ENCODE peak calls at places on chromosomes 13 and 19, in nine cellular contexts. Q is GM10248, B is mesothelial cell of epicardium, M is heart left ventricle, Z is uterus, G is colonic mucosa, K is progenitor cell of endocrine pancreas, S is brain microvascular endothelial cell, V is Calu3. X is an unnamed sample.

GRCh38 chr13:75643182-75643581 is 7.1 kb downstream of the LMO7 start:
- DNase-seq in B (no peak), Z (no peak), G (no peak), M (no peak), V (no peak), S (no peak), Q (no peak), K (no peak), X (no peak)

GRCh38 chr19:30003862-30004261 is 61.8 kb downstream of the URI1 start:
- DNase-seq in Z (no peak), V (no peak), G (no peak), M (no peak), Q (no peak), K (no peak), B (no peak), S (no peak), X (no peak)

GRCh38 chr13:99436686-99437416 is 64.4 kb upstream of the TM9SF2 start:
- DNase-seq in K (peak), S (peak), V (peak), M (peak), G (peak), Z (peak), B (peak), Q (peak), X (peak)

GRCh38 chr13:106161186-106161585 is 374.3 kb downstream of the EFNB2 start:
- DNase-seq in S (no peak), Q (no peak), B (no peak), V (no peak), G (no peak), K (no peak), M (no peak), Z (no peak), X (no peak)

GRCh38 chr13:73056054-73056962 is 2.5 kb upstream of the KLF5 start:
- DNase-seq in Z (no peak), S (peak), K (no peak), Q (no peak), B (no peak), M (no peak), G (no peak), V (no peak), X (no peak)

GRCh38 chr19:2491130-2491801 is 15.3 kb downstream of the GADD45B start:
- DNase-seq in B (no peak), S (peak), Q (no peak), V (peak), Z (peak), M (no peak), K (no peak), G (peak), X (peak)

GRCh38 chr13:27783111-27783510 is 9.2 kb upstream of the GSX1 start:
- DNase-seq in Q (no peak), M (no peak), B (no peak), Z (no peak), K (no peak), S (no peak), V (no peak), G (no peak), X (no peak)

GRCh38 chr13:114147803-114148520 is 15.5 kb upstream of the RASA3 start:
- DNase-seq in K (no peak), Q (no peak), Z (no peak), G (no peak), V (no peak), M (peak), B (no peak), S (no peak), X (no peak)

GRCh38 chr19:40494191-40494838 is 27.5 kb downstream of the SPTBN4 start:
- DNase-seq in V (no peak), Z (no peak), S (no peak), K (no peak), M (no peak), B (no peak), Q (no peak), G (no peak), X (no peak)

GRCh38 chr19:33302974-33303790 is 848 bp upstream of the CEBPA start:
- DNase-seq in Q (no peak), G (no peak), B (no peak), Z (peak), V (peak), S (peak), M (peak), K (peak), X (peak)

GRCh38 chr19:52991021-52991420 is 22.7 kb upstream of the ERVV-1 start:
- DNase-seq in Q (no peak), G (no peak), M (no peak), Z (no peak), S (peak), B (no peak), K (no peak), V (no peak), X (no peak)

GRCh38 chr13:43963726-43964125 is 84.0 kb downstream of the LACC1 start:
- DNase-seq in Q (no peak), G (no peak), K (no peak), B (no peak), Z (no peak), S (no peak), V (no peak), M (no peak), X (no peak)

GRCh38 chr19:15466851-15467733 is 2.7 kb upstream of the RASAL3 start:
- DNase-seq in G (no peak), S (peak), Q (no peak), K (no peak), M (no peak), V (no peak), Z (no peak), B (no peak), X (no peak)

GRCh38 chr13:67518785-67519184 is 288.6 kb upstream of the PCDH9 start:
- DNase-seq in B (no peak), M (no peak), S (no peak), Q (no peak), G (no peak), Z (no peak), V (no peak), K (no peak), X (no peak)

GRCh38 chr19:42441047-42441440 is 1.7 kb downstream of the CXCL17 start:
- DNase-seq in B (no peak), V (peak), M (no peak), S (no peak), Z (no peak), G (no peak), K (no peak), Q (no peak), X (no peak)

GRCh38 chr13:67235265-67235664 is 5.1 kb upstream of the PCDH9 start:
- DNase-seq in G (no peak), M (no peak), Z (no peak), V (no peak), B (no peak), Q (no peak), K (no peak), S (no peak), X (no peak)

GRCh38 chr19:31499281-31499680 is 150.0 kb upstream of the TSHZ3 start:
- DNase-seq in S (no peak), G (no peak), V (no peak), Z (no peak), Q (no peak), M (no peak), K (no peak), B (no peak), X (no peak)

GRCh38 chr13:99373436-99373835 is 66.2 kb upstream of the GPR183 start:
- DNase-seq in Z (no peak), Q (no peak), K (no peak), S (no peak), G (no peak), V (no peak), B (no peak), M (no peak), X (no peak)

GRCh38 chr13:26698392-26699196 is 62.0 kb downstream of the GPR12 start:
- DNase-seq in Z (peak), M (peak), S (peak), K (peak), V (peak), Q (peak), B (peak), G (peak), X (peak)

GRCh38 chr13:41122838-41123237 is 9.8 kb downstream of the KBTBD6 start:
- DNase-seq in Q (no peak), G (no peak), S (no peak), V (no peak), K (no peak), M (no peak), B (no peak), Z (no peak), X (no peak)

GRCh38 chr19:57825501-57825900 is 4.6 kb upstream of the ZNF587B start:
- DNase-seq in K (no peak), S (no peak), Q (no peak), G (no peak), M (no peak), Z (no peak), V (no peak), B (no peak), X (no peak)

GRCh38 chr19:57830071-57830602 is at the start of gene ZNF587B:
- DNase-seq in Q (no peak), V (no peak), K (peak), S (peak), Z (peak), G (peak), B (no peak), M (peak), X (no peak)

GRCh38 chr19:57829316-57829715 is 783 bp upstream of the ZNF587B start:
- DNase-seq in Q (no peak), V (no peak), B (no peak), K (no peak), Z (no peak), M (no peak), S (peak), G (no peak), X (no peak)
- TF ChIP-seq CTCF in Q (no peak), V (no peak), B (no peak), K (no peak), Z (no peak), M (no peak), S (no peak), G (no peak), X (no peak)

GRCh38 chr13:103238441-103238840 is 172.2 kb upstream of the SLC10A2 start:
- DNase-seq in M (no peak), S (no peak), G (no peak), B (no peak), K (no peak), Z (no peak), Q (no peak), V (no peak), X (no peak)

DNA sequence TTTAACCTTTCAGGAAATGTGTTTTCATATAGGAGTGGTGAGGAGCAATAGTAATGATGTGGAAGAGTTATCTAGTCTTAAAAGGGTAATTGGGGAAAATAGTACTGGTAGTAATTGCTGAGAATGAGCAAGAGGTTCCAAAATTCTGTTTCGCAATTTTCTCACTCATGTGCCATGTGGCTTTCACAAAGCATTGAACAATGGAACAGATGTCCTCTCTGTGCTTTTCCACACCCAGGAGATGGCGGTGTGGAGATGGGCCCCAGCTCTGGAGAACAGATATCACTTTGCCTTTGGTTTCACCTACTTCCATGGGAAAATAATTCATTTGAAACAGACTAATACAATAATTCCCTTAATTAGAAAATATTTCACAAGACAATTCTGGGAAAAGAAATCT is 170.0 kb upstream of the SLC10A2 start:
- DNase-seq in B (no peak), G (no peak), K (no peak), M (no peak), Q (no peak), V (no peak), S (peak), Z (no peak), X (no peak)
- TF ChIP-seq CTCF in B (no peak), G (no peak), K (no peak), M (no peak), Q (no peak), V (no peak), S (peak), Z (no peak), X (no peak)

GRCh38 chr19:36488816-36489138 is 584 bp downstream of the ZNF566 start:
- DNase-seq in Q (peak), B (no peak), V (peak), M (peak), Z (no peak), S (peak), K (no peak), G (no peak), X (no peak)
- TF ChIP-seq CTCF in Q (peak), B (no peak), V (no peak), M (no peak), Z (no peak), S (no peak), K (peak), G (no peak), X (no peak)

DNA sequence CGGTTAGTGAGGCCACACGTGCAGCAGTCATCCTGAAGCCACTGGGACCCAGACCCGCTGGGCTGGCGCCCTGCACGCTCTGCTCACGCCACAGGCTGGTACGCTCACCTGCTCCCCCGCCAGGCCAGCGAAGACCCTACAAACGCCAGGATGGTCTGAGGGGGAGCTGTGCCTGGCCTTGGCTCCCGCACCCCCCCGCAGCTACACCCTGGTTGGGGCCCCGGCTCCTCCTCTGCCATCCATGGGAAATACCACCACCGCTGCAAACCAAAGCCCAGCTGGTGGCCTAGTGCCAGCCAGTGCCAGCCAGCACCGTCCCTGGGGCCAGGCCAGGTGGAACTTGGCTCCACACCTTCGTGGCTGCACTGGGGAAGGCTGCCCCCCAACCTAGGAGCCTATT is 23.3 kb upstream of the CACTIN start:
- DNase-seq in V (no peak), Z (no peak), B (no peak), M (no peak), K (no peak), G (no peak), Q (no peak), S (no peak), X (no peak)
- TF ChIP-seq CTCF in V (no peak), Z (no peak), B (no peak), M (no peak), K (no peak), G (no peak), Q (no peak), S (no peak), X (no peak)